ENCODE peak calls at places on chromosomes 11 and 22, in five cellular contexts. H, Q, R, A and X are unnamed samples.

GRCh38 chr11:45662665-45663485 is 2.5 kb downstream of the CHST1 start:
- DNase-seq in H (peak; percentile 15), Q (no peak), R (no peak), A (peak; percentile 93), X (peak; percentile 71)

GRCh38 chr11:94217705-94218104 is 86.7 kb upstream of the IZUMO1R start:
- DNase-seq in H (no peak), Q (no peak), R (no peak), A (no peak), X (no peak)

GRCh38 chr11:3069425-3069824 is 12.2 kb upstream of the CARS1 start:
- DNase-seq in H (no peak), Q (no peak), R (no peak), A (no peak), X (no peak)

GRCh38 chr11:126530416-126530815 is 174.9 kb downstream of the ST3GAL4 start:
- DNase-seq in H (no peak), Q (no peak), R (no peak), A (no peak), X (no peak)

GRCh38 chr11:64767344-64768299 is 7.8 kb upstream of the PYGM start:
- DNase-seq in H (no peak), Q (peak; percentile 76), R (peak; percentile 81), A (peak; percentile 40), X (no peak)

GRCh38 chr11:108870373-108871020 is 205.6 kb downstream of the DDX10 start:
- DNase-seq in H (peak; percentile 46), Q (no peak), R (no peak), A (peak; percentile 86), X (no peak)

GRCh38 chr11:27977031-27977430 is 130.9 kb downstream of the KIF18A start:
- DNase-seq in H (peak; percentile 8), Q (no peak), R (no peak), A (peak; percentile 7), X (no peak)

GRCh38 chr22:19059481-19060278 is 62.5 kb downstream of the DGCR2 start:
- DNase-seq in H (no peak), Q (no peak), R (no peak), A (no peak), X (no peak)

GRCh38 chr11:111945198-111945597 is 8.1 kb downstream of the DIXDC1 start:
- DNase-seq in H (no peak), Q (no peak), R (no peak), A (no peak), X (no peak)

GRCh38 chr22:24005201-24005600 is at the start of gene GSTT4:
- DNase-seq in H (no peak), Q (no peak), R (no peak), A (no peak), X (no peak)

GRCh38 chr11:108872781-108873291 is 208.0 kb downstream of the DDX10 start:
- DNase-seq in H (peak; percentile 64), Q (no peak), R (no peak), A (peak; percentile 66), X (no peak)

GRCh38 chr22:36445158-36445668 is 36.2 kb downstream of the TXN2 start:
- DNase-seq in H (no peak), Q (no peak), R (no peak), A (peak; percentile 94), X (peak; percentile 66)

GRCh38 chr11:66842501-66842895 is 743 bp upstream of the RCE1 start:
- DNase-seq in H (no peak), Q (peak; percentile 20), R (no peak), A (no peak), X (no peak)

GRCh38 chr11:65599216-65599954 is 3.8 kb upstream of the KCNK7 start:
- DNase-seq in H (no peak), Q (no peak), R (no peak), A (no peak), X (no peak)

GRCh38 chr11:77200869-77201268 is 72.8 kb downstream of the MYO7A start:
- DNase-seq in H (no peak), Q (no peak), R (no peak), A (no peak), X (no peak)

GRCh38 chr22:20128902-20129746 is 2.5 kb upstream of the ZDHHC8 start:
- DNase-seq in H (no peak), Q (peak; percentile 35), R (peak; percentile 41), A (no peak), X (no peak)

GRCh38 chr22:41526802-41527799 is 17.2 kb downstream of the POLR3H start:
- DNase-seq in H (no peak), Q (peak; percentile 50), R (peak; percentile 61), A (no peak), X (no peak)

GRCh38 chr11:46450846-46451470 is 59.4 kb upstream of the CHRM4 start:
- DNase-seq in H (no peak), Q (no peak), R (no peak), A (no peak), X (peak; percentile 11)

GRCh38 chr22:41862530-41863266 is 29.8 kb downstream of the SREBF2 start:
- DNase-seq in H (no peak), Q (no peak), R (peak; percentile 86), A (no peak), X (no peak)

GRCh38 chr22:22397875-22398524 is 110.5 kb downstream of the ZNF280B start:
- DNase-seq in H (no peak), Q (no peak), R (no peak), A (no peak), X (no peak)

GRCh38 chr11:36431429-36432092 is 78.5 kb downstream of the TRAF6 start:
- DNase-seq in H (peak; percentile 93), Q (no peak), R (peak; percentile 56), A (peak; percentile 98), X (peak; percentile 93)

GRCh38 chr22:38230108-38230825 is 28.5 kb downstream of the MAFF start:
- DNase-seq in H (no peak), Q (peak; percentile 85), R (no peak), A (no peak), X (no peak)

GRCh38 chr11:62925745-62926668 is 4.8 kb upstream of the CHRM1 start:
- DNase-seq in H (no peak), Q (no peak), R (no peak), A (no peak), X (no peak)

DNA sequence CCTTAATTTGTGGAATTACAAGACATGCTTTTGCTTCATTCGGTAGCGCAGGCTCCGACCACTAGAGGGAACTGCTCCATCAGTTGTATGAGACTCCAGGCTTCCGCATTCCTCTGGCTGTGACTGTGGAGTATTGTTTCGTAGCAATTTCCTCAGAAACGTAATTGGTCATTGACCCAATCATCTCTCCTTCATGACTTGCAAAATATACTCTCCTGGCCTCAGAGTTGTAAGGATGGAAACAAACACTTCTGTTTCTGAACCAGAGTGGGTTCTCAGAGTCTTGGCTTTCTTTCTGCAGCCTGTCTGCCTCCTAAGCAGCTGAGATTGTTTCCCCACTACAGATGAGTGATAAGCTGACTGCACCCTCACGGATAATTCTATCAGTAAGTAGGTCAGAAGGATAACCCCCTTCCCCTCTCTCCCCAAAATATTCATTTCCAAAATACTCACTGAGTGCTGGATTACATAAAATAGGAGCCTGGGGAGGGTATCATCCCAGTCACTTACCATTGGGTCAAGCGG is 146.8 kb upstream of the ZC3H12C start:
- DNase-seq in H (peak; percentile 87), Q (peak; percentile 90), R (peak; percentile 90), A (peak; percentile 95), X (peak; percentile 92)
- H3K4me3 ChIP-seq in H (peak overlapping the region; percentile 29), Q (peak overlapping the region; percentile 10), R (peak overlapping the region; percentile 24), A (peak overlapping the region; percentile 24), X (peak overlapping the region; percentile 26)

GRCh38 chr22:45251828-45252227 is 11.1 kb upstream of the KIAA0930 start:
- DNase-seq in H (no peak), Q (no peak), R (no peak), A (no peak), X (no peak)

GRCh38 chr22:45254388-45254787 is 13.7 kb upstream of the KIAA0930 start:
- DNase-seq in H (no peak), Q (no peak), R (peak; percentile 55), A (no peak), X (no peak)

GRCh38 chr22:45254789-45255261 is 14.1 kb upstream of the KIAA0930 start:
- DNase-seq in H (no peak), Q (no peak), R (peak; percentile 79), A (no peak), X (no peak)

GRCh38 chr22:45248832-45249561 is 8.3 kb upstream of the KIAA0930 start:
- DNase-seq in H (no peak), Q (no peak), R (peak; percentile 87), A (no peak), X (no peak)

GRCh38 chr22:45253039-45253641 is 12.4 kb upstream of the KIAA0930 start:
- DNase-seq in H (no peak), Q (no peak), R (no peak), A (no peak), X (no peak)
- H3K4me3 ChIP-seq in H (no peak overlapping the region), Q (no peak overlapping the region), R (no peak overlapping the region), A (no peak overlapping the region), X (no peak overlapping the region)

GRCh38 chr11:121366970-121367369 is 74.4 kb downstream of the SC5D start:
- DNase-seq in H (no peak), Q (no peak), R (no peak), A (no peak), X (no peak)

GRCh38 chr11:121368504-121368903 is 75.9 kb downstream of the SC5D start:
- DNase-seq in H (no peak), Q (no peak), R (peak; percentile 52), A (no peak), X (no peak)

GRCh38 chr11:121366038-121366437 is 73.5 kb downstream of the SC5D start:
- DNase-seq in H (no peak), Q (no peak), R (no peak), A (no peak), X (no peak)

GRCh38 chr11:121369366-121369765 is 76.8 kb downstream of the SC5D start:
- DNase-seq in H (no peak), Q (no peak), R (peak; percentile 18), A (no peak), X (no peak)

DNA sequence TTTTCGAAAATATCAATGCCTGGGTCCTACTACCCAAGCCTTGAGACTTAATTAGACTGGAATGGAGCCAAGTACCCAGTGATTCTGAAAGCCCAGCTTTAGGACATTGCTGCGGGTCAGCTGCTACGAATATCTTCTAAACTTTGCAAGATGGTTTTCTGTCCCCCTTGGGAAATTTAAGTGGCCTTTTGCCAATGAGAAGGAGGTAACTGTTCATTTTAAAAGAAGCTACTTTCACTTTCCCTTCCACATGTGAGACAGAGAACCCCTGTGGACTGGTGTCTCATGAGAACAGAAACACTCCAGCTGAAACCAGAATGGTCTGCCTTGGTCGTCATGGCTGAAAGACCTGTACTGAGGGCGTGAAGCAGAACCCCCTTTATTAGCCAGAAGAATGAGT is 74.9 kb downstream of the SC5D start:
- DNase-seq in H (peak; percentile 4), Q (no peak), R (peak; percentile 95), A (peak; percentile 56), X (no peak)
- H3K4me3 ChIP-seq in H (no peak overlapping the region), Q (no peak overlapping the region), R (peak overlapping the region; percentile 19), A (no peak overlapping the region), X (no peak overlapping the region)

GRCh38 chr11:84720706-84721402 is 906.3 kb downstream of the DLG2 start:
- DNase-seq in H (no peak), Q (peak; percentile 29), R (no peak), A (peak; percentile 6), X (no peak)
- H3K4me3 ChIP-seq in H (no peak overlapping the region), Q (peak overlapping the region; percentile 50), R (no peak overlapping the region), A (peak overlapping the region; percentile 37), X (peak overlapping the region; percentile 39)